ENCODE peak calls at places on chromosomes 6 and 20, in seven cellular contexts. Q is astrocyte of the spinal cord, E is upper lobe of left lung, M is heart left ventricle, K is PC-3, B is BE2C, X is GM23338. V is an unnamed sample.

GRCh38 chr6:215335-216034 is 76.8 kb upstream of the DUSP22 start:
- DNase-seq in X (no peak), Q (peak; percentile 19), E (no peak), K (peak; percentile 89), M (no peak), B (no peak), V (peak; percentile 80)

GRCh38 chr20:11391591-11391990 is 526.1 kb upstream of the BTBD3 start:
- DNase-seq in B (no peak), Q (no peak), M (no peak), X (no peak), E (no peak), K (no peak), V (no peak)

GRCh38 chr6:119308048-119308570 is 41.5 kb downstream of the MAN1A1 start:
- DNase-seq in B (no peak), K (peak; percentile 78), X (peak; percentile 8), E (no peak), M (no peak), Q (peak; percentile 67), V (peak; percentile 73)

GRCh38 chr20:1298888-1299511 is 29.9 kb downstream of the SDCBP2 start:
- DNase-seq in X (no peak), Q (no peak), M (no peak), B (no peak), K (no peak), E (no peak), V (no peak)

GRCh38 chr6:148177589-148178233 is 164.9 kb upstream of the SASH1 start:
- DNase-seq in K (peak; percentile 74), M (peak; percentile 74), X (peak; percentile 87), E (no peak), B (peak; percentile 52), Q (peak; percentile 60), V (peak; percentile 66)

GRCh38 chr6:1658212-1659005 is 48.7 kb downstream of the FOXC1 start:
- DNase-seq in M (no peak), B (no peak), E (no peak), Q (no peak), K (no peak), X (no peak), V (no peak)

GRCh38 chr6:41878246-41878645 is 16.9 kb downstream of the USP49 start:
- DNase-seq in X (peak; percentile 74), B (no peak), K (peak; percentile 59), M (no peak), E (no peak), Q (peak; percentile 61), V (peak; percentile 7)

GRCh38 chr6:75802366-75802765 is 53.3 kb downstream of the MYO6 start:
- DNase-seq in Q (peak; percentile 12), X (no peak), M (no peak), K (no peak), E (no peak), B (no peak), V (no peak)

GRCh38 chr20:50220093-50220893 is 29.7 kb downstream of the CEBPB start:
- DNase-seq in B (no peak), M (no peak), Q (no peak), X (no peak), K (no peak), E (no peak), V (no peak)

GRCh38 chr6:153842491-153842890 is 196.5 kb upstream of the OPRM1 start:
- DNase-seq in X (no peak), E (no peak), Q (no peak), K (no peak), B (no peak), M (no peak), V (no peak)

GRCh38 chr6:89509719-89510339 is 76.9 kb downstream of the ANKRD6 start:
- DNase-seq in E (no peak), K (peak; percentile 72), M (peak; percentile 36), Q (no peak), X (no peak), B (peak; percentile 32), V (peak; percentile 34)

GRCh38 chr6:48671506-48671905 is 560.5 kb upstream of the PTCHD4 start:
- DNase-seq in M (no peak), B (no peak), X (no peak), K (no peak), E (no peak), Q (no peak), V (peak; percentile 65)

GRCh38 chr20:16551601-16552419 is 21.4 kb downstream of the KIF16B start:
- DNase-seq in K (no peak), X (no peak), M (no peak), E (no peak), Q (no peak), B (no peak), V (no peak)

GRCh38 chr6:148999921-149000589 is 253.2 kb downstream of the UST start:
- DNase-seq in Q (peak; percentile 91), K (peak; percentile 82), B (no peak), E (no peak), X (no peak), M (peak; percentile 88), V (peak; percentile 59)

GRCh38 chr6:128964233-128964755 is 81.4 kb downstream of the LAMA2 start:
- DNase-seq in E (no peak), K (no peak), X (no peak), Q (no peak), B (no peak), M (no peak), V (no peak)

GRCh38 chr6:129709451-129709908 is 497 bp downstream of the ARHGAP18 start:
- DNase-seq in B (no peak), X (no peak), M (peak; percentile 34), K (peak; percentile 14), E (no peak), Q (peak; percentile 58), V (no peak)

GRCh38 chr6:84033523-84034451 is at the start of gene MRAP2:
- DNase-seq in Q (peak; percentile 6), K (no peak), M (peak; percentile 32), E (peak; percentile 88), X (peak; percentile 76), B (peak; percentile 65), V (peak; percentile 53)

GRCh38 chr20:44723798-44724362 is 8.7 kb downstream of the CCN5 start:
- DNase-seq in Q (no peak), B (no peak), M (no peak), X (no peak), K (no peak), E (no peak), V (no peak)

GRCh38 chr6:85435872-85436271 is 14.0 kb upstream of the NT5E start:
- DNase-seq in Q (no peak), B (no peak), E (no peak), K (no peak), X (no peak), M (no peak), V (no peak)

DNA sequence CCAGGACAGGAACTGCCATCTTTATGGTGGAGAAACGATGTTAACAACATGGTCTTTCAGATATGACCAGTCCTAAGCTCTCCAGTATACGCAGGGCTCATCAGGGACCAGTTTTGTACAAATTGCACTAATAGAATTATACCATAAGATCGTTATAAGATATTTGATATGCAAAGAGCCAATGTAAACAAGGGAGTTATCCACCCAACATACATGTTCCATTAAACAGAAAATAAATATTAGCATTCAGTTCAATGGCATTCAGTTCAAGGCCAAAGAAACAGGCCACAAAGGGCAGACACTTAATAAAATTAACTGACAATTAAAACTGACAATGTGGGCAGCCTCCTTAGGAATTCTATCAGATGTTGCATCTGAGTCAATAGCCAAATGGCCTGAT is 2.6 kb downstream of the GFOD1 start:
- DNase-seq in E (no peak), M (no peak), B (no peak), K (no peak), X (no peak), Q (no peak), V (no peak)
- H3K4me3 ChIP-seq in E (peak overlapping the region; percentile 90), M (peak overlapping the region; percentile 86), B (peak overlapping the region; percentile 80), K (peak overlapping the region; percentile 81), X (peak overlapping the region; percentile 83), Q (no peak overlapping the region), V (no peak overlapping the region)

GRCh38 chr6:158969148-158969547 is 30.9 kb downstream of the RSPH3 start:
- DNase-seq in K (no peak), M (no peak), E (no peak), Q (peak; percentile 6), X (no peak), B (no peak), V (no peak)

GRCh38 chr6:158977373-158977772 is 22.6 kb downstream of the RSPH3 start:
- DNase-seq in X (no peak), E (no peak), B (no peak), M (no peak), K (no peak), Q (no peak), V (no peak)

GRCh38 chr6:158970640-158971291 is 29.2 kb downstream of the RSPH3 start:
- DNase-seq in X (peak; percentile 17), K (peak; percentile 15), B (no peak), M (no peak), Q (no peak), E (no peak), V (no peak)

GRCh38 chr6:158972241-158973233 is 27.5 kb downstream of the RSPH3 start:
- DNase-seq in K (peak; percentile 75), X (peak; percentile 72), Q (peak; percentile 70), B (no peak), E (no peak), M (no peak), V (peak; percentile 65)
- TF ChIP-seq CTCF in K (peak; percentile 66), X (peak; percentile 68), Q (peak; percentile 34), B (peak; percentile 54), E (peak; percentile 68), M (peak; percentile 34), V (peak; percentile 33)

DNA sequence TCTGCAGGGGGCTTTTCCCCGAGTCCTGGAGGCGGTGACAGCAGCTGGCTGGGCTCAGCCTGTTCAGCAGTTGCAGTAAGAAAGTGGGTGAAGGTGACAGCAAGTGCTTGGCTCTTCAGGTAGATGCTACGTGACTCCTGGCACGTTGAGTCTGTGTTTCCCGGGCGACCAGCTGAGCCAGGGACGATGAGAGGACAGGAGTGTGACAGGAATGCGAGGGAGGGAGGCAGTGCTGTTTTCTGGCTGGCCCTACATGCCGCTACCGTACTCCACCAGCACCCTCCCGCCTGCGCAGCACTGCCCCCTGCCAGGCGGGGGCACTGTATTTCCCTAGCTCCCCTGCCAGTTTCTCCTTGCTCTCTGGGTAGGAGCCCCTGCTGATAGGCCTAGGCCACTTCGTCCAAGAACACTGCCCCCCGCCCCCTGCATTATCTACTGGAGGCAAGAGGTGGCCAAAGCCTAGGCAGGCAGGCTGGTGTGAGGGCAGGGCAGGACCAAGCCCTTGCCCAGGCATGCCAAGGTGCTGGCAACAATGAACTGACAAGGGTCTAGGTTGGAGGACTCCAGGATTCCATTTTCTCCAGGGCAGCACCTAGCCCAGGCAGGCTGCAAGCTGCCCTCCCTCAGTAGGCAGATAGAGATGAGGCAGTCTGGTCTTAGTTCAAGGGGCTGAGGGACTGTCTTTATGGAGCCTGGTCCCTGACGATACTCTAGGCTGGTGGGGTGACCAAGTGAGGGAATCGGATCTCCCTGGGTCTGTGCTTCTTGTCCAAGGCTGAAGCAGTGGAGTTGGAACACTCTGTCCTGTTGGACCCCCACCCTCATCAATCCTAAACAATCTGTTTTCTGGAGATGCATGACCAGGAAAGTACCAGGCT is 19.2 kb downstream of the MRPS18A start:
- DNase-seq in B (peak; percentile 77), X (peak; percentile 89), M (peak; percentile 78), E (peak; percentile 82), K (peak; percentile 92), Q (peak; percentile 32), V (peak; percentile 82)
- H3K4me3 ChIP-seq in B (peak overlapping the region; percentile 36), X (peak overlapping the region; percentile 49), M (no peak overlapping the region), E (no peak overlapping the region), K (no peak overlapping the region), Q (no peak overlapping the region), V (no peak overlapping the region)

DNA sequence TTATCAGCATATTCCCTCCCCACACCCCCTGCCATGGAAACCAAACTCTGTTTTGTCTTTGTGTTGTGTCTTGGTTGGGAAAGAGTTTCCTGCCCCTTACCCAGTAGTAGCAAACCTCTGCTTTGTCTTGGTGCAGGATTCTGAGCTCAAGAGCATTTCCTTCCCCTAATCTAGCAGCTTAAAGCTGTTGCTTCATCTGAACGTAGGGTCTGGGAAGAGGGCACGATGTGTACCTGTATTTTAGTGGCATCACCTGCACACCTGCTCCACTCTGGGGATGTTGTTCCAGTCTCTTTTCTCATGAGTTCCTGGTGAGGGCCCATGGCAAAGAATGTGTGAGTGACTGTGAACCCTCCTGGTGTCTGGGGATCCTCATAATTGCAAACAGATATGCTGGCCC is 164.7 kb downstream of the SCP2D1 start:
- DNase-seq in M (no peak), E (no peak), Q (no peak), K (no peak), B (no peak), X (no peak), V (no peak)
- TF ChIP-seq CTCF in M (no peak), E (no peak), Q (no peak), K (no peak), B (no peak), X (no peak), V (no peak)